ENCODE peak calls at places on chromosomes 7 and 10, in five cellular contexts. One of them, this sample, is unnamed.
A peak's percentile ranks its signal among the peaks of the same experiment; 100 is the strongest.

GRCh38 chr7:7323352-7323751 is 141.0 kb downstream of the C1GALT1 start:
- DNase-seq in endothelial cell: no peak
- DNase-seq in Peyer's patch: no peak
- DNase-seq in spleen: no peak
- DNase-seq in right lobe of liver: no peak
- DNase-seq in this sample: no peak

GRCh38 chr7:130913721-130914588 is 179.9 kb upstream of the KLF14 start:
- DNase-seq in Peyer's patch: no peak
- DNase-seq in spleen: no peak
- DNase-seq in endothelial cell: no peak
- DNase-seq in right lobe of liver: no peak
- DNase-seq in this sample: no peak

GRCh38 chr10:130495891-130496642 is 359.9 kb downstream of the GLRX3 start:
- DNase-seq in endothelial cell: no peak
- DNase-seq in Peyer's patch: no peak
- DNase-seq in right lobe of liver: no peak
- DNase-seq in spleen: peak; percentile 47
- DNase-seq in this sample: no peak

GRCh38 chr7:157721468-157722136 is 384.8 kb downstream of the DNAJB6 start:
- DNase-seq in endothelial cell: no peak
- DNase-seq in right lobe of liver: no peak
- DNase-seq in Peyer's patch: no peak
- DNase-seq in spleen: no peak
- DNase-seq in this sample: no peak

GRCh38 chr10:32318476-32318896 is 28.5 kb downstream of the EPC1 start:
- DNase-seq in endothelial cell: no peak
- DNase-seq in right lobe of liver: no peak
- DNase-seq in spleen: no peak
- DNase-seq in Peyer's patch: no peak
- DNase-seq in this sample: no peak

GRCh38 chr7:79868010-79868409 is 266.6 kb upstream of the GNAI1 start:
- DNase-seq in Peyer's patch: no peak
- DNase-seq in endothelial cell: no peak
- DNase-seq in spleen: no peak
- DNase-seq in right lobe of liver: no peak
- DNase-seq in this sample: no peak

GRCh38 chr7:41659539-41659938 is 43.4 kb downstream of the INHBA start:
- DNase-seq in right lobe of liver: no peak
- DNase-seq in spleen: no peak
- DNase-seq in Peyer's patch: no peak
- DNase-seq in endothelial cell: no peak
- DNase-seq in this sample: no peak

GRCh38 chr10:32972929-32973328 is 14.9 kb upstream of the ITGB1 start:
- DNase-seq in Peyer's patch: no peak
- DNase-seq in endothelial cell: no peak
- DNase-seq in right lobe of liver: no peak
- DNase-seq in spleen: no peak
- DNase-seq in this sample: no peak

GRCh38 chr7:83466187-83466923 is 182.6 kb downstream of the SEMA3E start:
- DNase-seq in Peyer's patch: no peak
- DNase-seq in spleen: no peak
- DNase-seq in right lobe of liver: no peak
- DNase-seq in endothelial cell: no peak
- DNase-seq in this sample: no peak

GRCh38 chr7:149440222-149440621 is 20.6 kb downstream of the ZNF777 start:
- DNase-seq in Peyer's patch: no peak
- DNase-seq in right lobe of liver: no peak
- DNase-seq in endothelial cell: no peak
- DNase-seq in spleen: no peak
- DNase-seq in this sample: no peak

GRCh38 chr7:78970440-78970916 is 483.0 kb downstream of the MAGI2 start:
- DNase-seq in right lobe of liver: no peak
- DNase-seq in spleen: no peak
- DNase-seq in Peyer's patch: no peak
- DNase-seq in endothelial cell: peak; percentile 4
- DNase-seq in this sample: no peak

GRCh38 chr10:33800545-33800944 is 466.1 kb upstream of the NRP1 start:
- DNase-seq in Peyer's patch: no peak
- DNase-seq in right lobe of liver: no peak
- DNase-seq in spleen: no peak
- DNase-seq in endothelial cell: no peak
- DNase-seq in this sample: no peak

GRCh38 chr10:50511512-50512213 is 112.1 kb downstream of the SGMS1 start:
- DNase-seq in spleen: no peak
- DNase-seq in endothelial cell: no peak
- DNase-seq in Peyer's patch: no peak
- DNase-seq in right lobe of liver: no peak
- DNase-seq in this sample: no peak

GRCh38 chr10:72525277-72525676 is 100.6 kb downstream of the MICU1 start:
- DNase-seq in spleen: no peak
- DNase-seq in endothelial cell: no peak
- DNase-seq in right lobe of liver: no peak
- DNase-seq in Peyer's patch: no peak
- DNase-seq in this sample: no peak

GRCh38 chr7:47893238-47893637 is 55.0 kb downstream of the PKD1L1 start:
- DNase-seq in endothelial cell: peak; percentile 55
- DNase-seq in Peyer's patch: no peak
- DNase-seq in spleen: no peak
- DNase-seq in right lobe of liver: no peak
- DNase-seq in this sample: no peak

GRCh38 chr7:50821457-50821977 is 38.8 kb upstream of the GRB10 start:
- DNase-seq in right lobe of liver: no peak
- DNase-seq in spleen: no peak
- DNase-seq in Peyer's patch: no peak
- DNase-seq in endothelial cell: no peak
- DNase-seq in this sample: no peak

GRCh38 chr10:6204341-6205191 is 1.8 kb downstream of the PFKFB3 start:
- DNase-seq in Peyer's patch: no peak
- DNase-seq in spleen: no peak
- DNase-seq in endothelial cell: peak; percentile 12
- DNase-seq in right lobe of liver: peak; percentile 67
- DNase-seq in this sample: no peak

GRCh38 chr7:97503367-97504094 is 228.4 kb upstream of the TAC1 start:
- DNase-seq in Peyer's patch: no peak
- DNase-seq in spleen: no peak
- DNase-seq in endothelial cell: no peak
- DNase-seq in right lobe of liver: no peak
- DNase-seq in this sample: no peak

GRCh38 chr7:97495487-97495886 is 236.4 kb upstream of the TAC1 start:
- DNase-seq in spleen: no peak
- DNase-seq in endothelial cell: no peak
- DNase-seq in right lobe of liver: no peak
- DNase-seq in Peyer's patch: no peak
- DNase-seq in this sample: no peak

DNA sequence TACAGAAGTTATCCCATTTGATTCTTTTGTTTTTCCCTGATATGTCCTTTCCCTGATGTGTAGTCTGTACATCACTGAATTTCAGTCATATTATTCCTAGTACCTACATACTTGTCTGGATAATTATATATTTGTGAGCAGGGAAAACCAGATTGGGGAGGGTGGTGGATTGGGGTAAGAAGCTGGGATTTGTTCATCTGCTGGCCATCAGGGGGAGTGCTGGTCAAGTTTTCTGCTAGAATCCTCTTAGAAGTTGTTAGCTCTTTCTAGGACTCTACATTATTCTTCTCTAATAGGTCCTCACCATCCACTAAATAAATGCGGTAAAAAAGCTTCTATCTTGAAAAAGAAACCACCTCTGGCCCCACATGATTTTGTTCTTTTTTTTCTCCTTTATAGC is 232.7 kb upstream of the TAC1 start:
- DNase-seq in right lobe of liver: no peak
- DNase-seq in Peyer's patch: no peak
- DNase-seq in endothelial cell: peak; percentile 42
- DNase-seq in spleen: no peak
- DNase-seq in this sample: no peak
- TF ChIP-seq CTCF in right lobe of liver: peak; percentile 26
- TF ChIP-seq CTCF in Peyer's patch: peak; percentile 51
- TF ChIP-seq CTCF in endothelial cell: peak; percentile 46
- TF ChIP-seq CTCF in spleen: peak; percentile 21
- TF ChIP-seq CTCF in this sample: no peak

DNA sequence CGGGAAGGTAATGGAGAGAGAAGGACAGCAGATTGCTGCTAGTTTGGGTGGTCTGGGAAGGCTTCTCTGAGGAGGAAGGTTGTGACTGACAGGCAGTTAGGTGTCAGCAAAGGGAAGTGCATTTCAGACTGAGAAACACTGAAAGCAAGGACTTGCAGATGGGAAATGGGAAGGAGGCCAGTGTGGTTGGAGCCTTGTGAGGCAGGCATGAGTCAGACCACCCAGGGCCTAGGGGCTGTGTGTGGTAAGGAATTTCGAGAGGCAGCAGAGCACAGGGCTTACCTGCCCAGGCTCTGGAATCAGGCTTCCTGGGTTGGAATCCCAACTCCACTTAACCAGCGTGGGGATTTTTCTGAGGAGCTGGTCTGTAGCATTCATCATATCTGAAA is 53.5 kb downstream of the NRF1 start:
- DNase-seq in spleen: no peak
- DNase-seq in endothelial cell: no peak
- DNase-seq in right lobe of liver: no peak
- DNase-seq in Peyer's patch: no peak
- DNase-seq in this sample: no peak
- TF ChIP-seq CTCF in spleen: no peak
- TF ChIP-seq CTCF in endothelial cell: no peak
- TF ChIP-seq CTCF in right lobe of liver: no peak
- TF ChIP-seq CTCF in Peyer's patch: no peak
- TF ChIP-seq CTCF in this sample: no peak

DNA sequence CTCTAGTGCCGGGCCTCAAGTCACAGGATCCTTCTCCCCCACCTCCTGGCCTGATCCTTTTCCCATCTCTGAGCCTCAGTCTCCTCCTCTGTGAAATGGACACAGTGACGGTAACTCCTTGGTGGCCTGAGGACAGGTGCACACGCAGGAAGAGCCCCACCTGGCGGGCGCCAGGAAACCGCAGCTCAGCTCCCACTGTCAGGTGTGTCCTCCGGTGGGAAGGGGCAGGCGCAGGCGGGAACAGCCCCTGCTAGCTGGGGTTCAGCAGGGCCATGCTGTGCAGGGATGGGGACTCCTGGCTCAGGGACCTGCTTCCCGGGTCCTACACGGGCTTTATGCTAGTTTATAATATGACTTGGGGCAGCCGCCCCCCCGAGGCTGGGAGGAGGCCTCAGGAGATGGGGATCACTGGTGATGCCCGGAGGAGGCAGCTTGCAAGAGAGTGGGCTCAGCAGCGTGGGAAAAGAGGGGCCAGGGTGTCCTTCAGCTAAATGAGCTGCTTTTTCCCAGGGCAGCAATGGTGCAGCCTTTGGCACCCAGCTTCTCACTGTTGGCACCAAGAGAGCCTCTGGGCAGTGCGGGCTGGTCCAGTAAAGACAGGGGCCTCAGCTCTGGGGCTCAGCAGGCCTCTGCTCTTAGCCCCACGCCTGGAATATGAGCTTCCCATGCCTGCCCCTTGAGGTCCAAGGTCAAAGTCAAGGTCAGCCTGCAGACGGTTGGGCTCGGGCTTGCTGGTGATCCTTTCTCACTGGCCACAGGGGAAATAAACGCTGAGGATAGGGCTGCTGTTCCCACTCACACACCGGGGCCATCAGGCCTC is 68.0 kb upstream of the FAM20C start:
- DNase-seq in right lobe of liver: peak; percentile 39
- DNase-seq in Peyer's patch: peak; percentile 9
- DNase-seq in endothelial cell: no peak
- DNase-seq in spleen: no peak
- DNase-seq in this sample: no peak
- TF ChIP-seq CTCF in right lobe of liver: no peak
- TF ChIP-seq CTCF in Peyer's patch: no peak
- TF ChIP-seq CTCF in endothelial cell: no peak
- TF ChIP-seq CTCF in spleen: no peak
- TF ChIP-seq CTCF in this sample: no peak

GRCh38 chr10:15267496-15267895 is 99.0 kb upstream of the NMT2 start:
- DNase-seq in endothelial cell: no peak
- DNase-seq in Peyer's patch: no peak
- DNase-seq in spleen: peak; percentile 22
- DNase-seq in right lobe of liver: no peak
- DNase-seq in this sample: no peak
- TF ChIP-seq CTCF in endothelial cell: no peak
- TF ChIP-seq CTCF in Peyer's patch: peak; percentile 19
- TF ChIP-seq CTCF in spleen: no peak
- TF ChIP-seq CTCF in right lobe of liver: no peak
- TF ChIP-seq CTCF in this sample: no peak

DNA sequence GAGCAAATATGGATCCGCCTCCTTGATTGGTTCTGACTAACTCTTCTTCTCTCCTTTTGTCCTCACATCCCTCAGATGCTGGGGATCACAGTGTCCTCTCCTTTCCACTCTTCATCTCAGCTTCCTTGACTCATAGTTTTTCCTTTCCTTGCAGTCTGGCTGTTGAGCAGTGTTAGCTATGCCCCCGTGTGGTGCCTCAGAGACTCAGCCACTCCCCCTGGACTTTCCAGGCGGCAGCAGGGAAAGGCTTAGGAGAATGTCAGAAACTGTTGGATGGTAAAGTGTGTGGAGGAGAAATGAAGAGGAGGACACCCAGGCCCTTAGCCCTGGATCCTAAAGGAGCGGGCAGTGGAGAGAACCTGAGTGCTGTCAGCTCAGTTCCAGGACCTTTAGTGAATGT is 267.5 kb downstream of the CELF2 start:
- DNase-seq in spleen: no peak
- DNase-seq in Peyer's patch: no peak
- DNase-seq in endothelial cell: no peak
- DNase-seq in right lobe of liver: no peak
- DNase-seq in this sample: no peak
- TF ChIP-seq CTCF in spleen: no peak
- TF ChIP-seq CTCF in Peyer's patch: no peak
- TF ChIP-seq CTCF in endothelial cell: no peak
- TF ChIP-seq CTCF in right lobe of liver: no peak
- TF ChIP-seq CTCF in this sample: no peak

GRCh38 chr10:103141950-103142349 is 51.1 kb downstream of the NT5C2 start:
- DNase-seq in endothelial cell: no peak
- DNase-seq in right lobe of liver: no peak
- DNase-seq in spleen: no peak
- DNase-seq in Peyer's patch: no peak
- DNase-seq in this sample: no peak
- TF ChIP-seq CTCF in endothelial cell: no peak
- TF ChIP-seq CTCF in right lobe of liver: no peak
- TF ChIP-seq CTCF in spleen: no peak
- TF ChIP-seq CTCF in Peyer's patch: no peak
- TF ChIP-seq CTCF in this sample: no peak

DNA sequence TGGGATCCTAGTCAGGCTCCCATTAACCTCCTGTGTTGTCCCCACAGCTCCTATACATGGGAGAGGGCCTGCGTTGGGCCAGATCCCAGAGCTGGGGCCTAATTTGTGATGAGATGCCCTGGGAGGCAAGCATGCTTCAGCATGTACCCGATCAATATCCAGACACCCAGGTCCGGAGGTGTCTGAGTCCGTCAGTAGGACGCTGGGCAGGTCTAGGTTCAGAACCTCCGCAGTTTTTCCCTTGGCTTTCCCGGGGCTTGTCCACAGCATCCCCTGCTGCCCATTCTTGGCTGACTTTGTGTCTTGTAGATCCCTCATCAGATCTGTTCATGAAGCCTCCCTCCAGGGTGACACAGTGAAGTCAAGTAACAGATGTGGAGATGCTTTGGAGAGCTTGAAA is 32.7 kb upstream of the RBAK start:
- DNase-seq in endothelial cell: no peak
- DNase-seq in right lobe of liver: no peak
- DNase-seq in spleen: no peak
- DNase-seq in Peyer's patch: no peak
- DNase-seq in this sample: no peak
- TF ChIP-seq CTCF in endothelial cell: no peak
- TF ChIP-seq CTCF in right lobe of liver: no peak
- TF ChIP-seq CTCF in spleen: no peak
- TF ChIP-seq CTCF in Peyer's patch: no peak
- TF ChIP-seq CTCF in this sample: no peak

GRCh38 chr10:64648915-64649314 is 1127.7 kb downstream of the REEP3 start:
- DNase-seq in Peyer's patch: no peak
- DNase-seq in right lobe of liver: no peak
- DNase-seq in endothelial cell: no peak
- DNase-seq in spleen: no peak
- DNase-seq in this sample: no peak
- TF ChIP-seq CTCF in Peyer's patch: no peak
- TF ChIP-seq CTCF in right lobe of liver: no peak
- TF ChIP-seq CTCF in endothelial cell: no peak
- TF ChIP-seq CTCF in spleen: no peak
- TF ChIP-seq CTCF in this sample: no peak